ENCODE peak calls at places on chromosomes 13 and 19, in six cellular contexts. One of them, this sample, is unnamed.

GRCh38 chr19:5144545-5145179 is 175.7 kb downstream of the KDM4B start:
- DNase-seq in activated T-helper 1 cell treated with Interleukin-2 at 50 U/mL for 16 hours: no peak
- DNase-seq in AG04450: no peak
- DNase-seq in fibroblast of gingiva: no peak
- DNase-seq in COR-L47: no peak
- DNase-seq in body of pancreas: no peak
- DNase-seq in this sample: no peak

GRCh38 chr13:110055089-110055488 is 251.9 kb downstream of the COL4A1 start:
- DNase-seq in fibroblast of gingiva: no peak
- DNase-seq in activated T-helper 1 cell treated with Interleukin-2 at 50 U/mL for 16 hours: no peak
- DNase-seq in AG04450: no peak
- DNase-seq in body of pancreas: no peak
- DNase-seq in COR-L47: no peak
- DNase-seq in this sample: no peak

GRCh38 chr13:26929971-26930730 is 169.6 kb upstream of the GPR12 start:
- DNase-seq in COR-L47: peak
- DNase-seq in AG04450: peak
- DNase-seq in fibroblast of gingiva: peak
- DNase-seq in body of pancreas: peak
- DNase-seq in activated T-helper 1 cell treated with Interleukin-2 at 50 U/mL for 16 hours: peak
- DNase-seq in this sample: peak

GRCh38 chr13:41386206-41386605 is 71.1 kb upstream of the RGCC start:
- DNase-seq in COR-L47: no peak
- DNase-seq in body of pancreas: no peak
- DNase-seq in fibroblast of gingiva: no peak
- DNase-seq in activated T-helper 1 cell treated with Interleukin-2 at 50 U/mL for 16 hours: no peak
- DNase-seq in AG04450: no peak
- DNase-seq in this sample: no peak

GRCh38 chr13:99436013-99436412 is 65.3 kb upstream of the TM9SF2 start:
- DNase-seq in activated T-helper 1 cell treated with Interleukin-2 at 50 U/mL for 16 hours: no peak
- DNase-seq in fibroblast of gingiva: no peak
- DNase-seq in body of pancreas: no peak
- DNase-seq in COR-L47: no peak
- DNase-seq in AG04450: no peak
- DNase-seq in this sample: no peak

GRCh38 chr19:42468273-42468796 is 25.6 kb upstream of the CXCL17 start:
- DNase-seq in fibroblast of gingiva: peak
- DNase-seq in COR-L47: no peak
- DNase-seq in activated T-helper 1 cell treated with Interleukin-2 at 50 U/mL for 16 hours: no peak
- DNase-seq in body of pancreas: no peak
- DNase-seq in AG04450: peak
- DNase-seq in this sample: no peak

GRCh38 chr13:68535329-68535728 is 1305.2 kb upstream of the PCDH9 start:
- DNase-seq in AG04450: no peak
- DNase-seq in fibroblast of gingiva: no peak
- DNase-seq in COR-L47: no peak
- DNase-seq in activated T-helper 1 cell treated with Interleukin-2 at 50 U/mL for 16 hours: no peak
- DNase-seq in body of pancreas: no peak
- DNase-seq in this sample: no peak

GRCh38 chr19:14440049-14440448 is 6.9 kb downstream of the PKN1 start:
- DNase-seq in activated T-helper 1 cell treated with Interleukin-2 at 50 U/mL for 16 hours: peak
- DNase-seq in body of pancreas: peak
- DNase-seq in AG04450: no peak
- DNase-seq in fibroblast of gingiva: no peak
- DNase-seq in COR-L47: no peak
- DNase-seq in this sample: no peak

GRCh38 chr19:36090930-36091695 is 19.8 kb upstream of the OVOL3 start:
- DNase-seq in fibroblast of gingiva: no peak
- DNase-seq in body of pancreas: no peak
- DNase-seq in AG04450: no peak
- DNase-seq in activated T-helper 1 cell treated with Interleukin-2 at 50 U/mL for 16 hours: no peak
- DNase-seq in COR-L47: no peak
- DNase-seq in this sample: no peak

GRCh38 chr13:86591862-86592261 is 792.6 kb upstream of the SLITRK6 start:
- DNase-seq in body of pancreas: no peak
- DNase-seq in AG04450: no peak
- DNase-seq in fibroblast of gingiva: peak
- DNase-seq in COR-L47: no peak
- DNase-seq in activated T-helper 1 cell treated with Interleukin-2 at 50 U/mL for 16 hours: no peak
- DNase-seq in this sample: no peak

GRCh38 chr13:110351636-110352420 is 44.7 kb downstream of the COL4A2 start:
- DNase-seq in fibroblast of gingiva: no peak
- DNase-seq in AG04450: no peak
- DNase-seq in COR-L47: no peak
- DNase-seq in body of pancreas: no peak
- DNase-seq in activated T-helper 1 cell treated with Interleukin-2 at 50 U/mL for 16 hours: no peak
- DNase-seq in this sample: no peak

GRCh38 chr13:36310417-36311108 is 12.9 kb upstream of the CCDC169 start:
- DNase-seq in AG04450: no peak
- DNase-seq in fibroblast of gingiva: no peak
- DNase-seq in body of pancreas: no peak
- DNase-seq in COR-L47: no peak
- DNase-seq in activated T-helper 1 cell treated with Interleukin-2 at 50 U/mL for 16 hours: no peak
- DNase-seq in this sample: no peak

GRCh38 chr13:106471957-106472543 is 63.4 kb downstream of the EFNB2 start:
- DNase-seq in COR-L47: no peak
- DNase-seq in AG04450: peak
- DNase-seq in fibroblast of gingiva: no peak
- DNase-seq in body of pancreas: peak
- DNase-seq in activated T-helper 1 cell treated with Interleukin-2 at 50 U/mL for 16 hours: no peak
- DNase-seq in this sample: no peak

GRCh38 chr19:5826531-5827341 is 12.8 kb downstream of the FUT6 start:
- DNase-seq in COR-L47: peak
- DNase-seq in activated T-helper 1 cell treated with Interleukin-2 at 50 U/mL for 16 hours: no peak
- DNase-seq in AG04450: no peak
- DNase-seq in body of pancreas: peak
- DNase-seq in fibroblast of gingiva: peak
- DNase-seq in this sample: peak

GRCh38 chr13:73162912-73163911 is 104.4 kb downstream of the KLF5 start:
- DNase-seq in AG04450: no peak
- DNase-seq in fibroblast of gingiva: no peak
- DNase-seq in activated T-helper 1 cell treated with Interleukin-2 at 50 U/mL for 16 hours: no peak
- DNase-seq in body of pancreas: no peak
- DNase-seq in COR-L47: no peak
- DNase-seq in this sample: no peak

GRCh38 chr13:46615888-46616531 is 63.0 kb downstream of the LRCH1 start:
- DNase-seq in AG04450: no peak
- DNase-seq in COR-L47: no peak
- DNase-seq in activated T-helper 1 cell treated with Interleukin-2 at 50 U/mL for 16 hours: no peak
- DNase-seq in fibroblast of gingiva: no peak
- DNase-seq in body of pancreas: no peak
- DNase-seq in this sample: no peak

GRCh38 chr19:27392027-27392632 is 1820.8 kb downstream of the UQCRFS1 start:
- DNase-seq in fibroblast of gingiva: no peak
- DNase-seq in body of pancreas: no peak
- DNase-seq in AG04450: no peak
- DNase-seq in COR-L47: no peak
- DNase-seq in activated T-helper 1 cell treated with Interleukin-2 at 50 U/mL for 16 hours: no peak
- DNase-seq in this sample: no peak

GRCh38 chr19:1210227-1210538 is 4.6 kb downstream of the STK11 start:
- DNase-seq in body of pancreas: no peak
- DNase-seq in fibroblast of gingiva: no peak
- DNase-seq in COR-L47: no peak
- DNase-seq in AG04450: no peak
- DNase-seq in activated T-helper 1 cell treated with Interleukin-2 at 50 U/mL for 16 hours: no peak
- DNase-seq in this sample: no peak

This sample was measured in prostate gland.